ENCODE peak calls at places on chromosomes 4 and X, in six cellular contexts. I is ACHN, D is HT-29, Q is ovary, H is dorsolateral prefrontal cortex, E is IMR-90. C is an unnamed sample.
A peak's percentile ranks its signal among the peaks of the same experiment; 100 is the strongest.

GRCh38 chrX:13377537-13377936 is 57.7 kb upstream of the ATXN3L start:
- DNase-seq in I (no peak), D (no peak), Q (peak; percentile 35), H (no peak), E (peak; percentile 95), C (peak; percentile 62)

GRCh38 chrX:110108381-110108796 is 105.5 kb downstream of the TMEM164 start:
- DNase-seq in I (no peak), D (no peak), Q (no peak), H (no peak), E (peak; percentile 36), C (no peak)

GRCh38 chr4:10821826-10822225 is 137.3 kb upstream of the CLNK start:
- DNase-seq in I (no peak), D (no peak), Q (no peak), H (no peak), E (no peak), C (no peak)

GRCh38 chrX:73400136-73400748 is 46.6 kb upstream of the CDX4 start:
- DNase-seq in I (no peak), D (peak; percentile 38), Q (no peak), H (no peak), E (no peak), C (no peak)

GRCh38 chrX:3326721-3327120 is 19.7 kb downstream of the MXRA5 start:
- DNase-seq in I (no peak), D (no peak), Q (no peak), H (no peak), E (peak; percentile 10), C (no peak)

GRCh38 chr4:11729548-11729947 is 300.9 kb upstream of the HS3ST1 start:
- DNase-seq in I (no peak), D (peak; percentile 46), Q (no peak), H (no peak), E (peak; percentile 56), C (no peak)

GRCh38 chrX:137651647-137652046 is 85.7 kb downstream of the ZIC3 start:
- DNase-seq in I (no peak), D (no peak), Q (no peak), H (no peak), E (no peak), C (no peak)

GRCh38 chr4:76197971-76198410 is 15.6 kb downstream of the SCARB2 start:
- DNase-seq in I (no peak), D (no peak), Q (peak; percentile 62), H (peak; percentile 89), E (peak; percentile 69), C (peak; percentile 80)

GRCh38 chr4:156606444-156607197 is 365.0 kb downstream of the PDGFC start:
- DNase-seq in I (no peak), D (no peak), Q (no peak), H (no peak), E (peak; percentile 74), C (no peak)

GRCh38 chr4:472881-473574 is 25.9 kb downstream of the ZNF721 start:
- DNase-seq in I (peak; percentile 9), D (no peak), Q (no peak), H (no peak), E (peak; percentile 0), C (no peak)

GRCh38 chr4:54099287-54099958 is 540 bp upstream of the GSX2 start:
- DNase-seq in I (peak; percentile 63), D (no peak), Q (no peak), H (no peak), E (no peak), C (no peak)

C was measured in uterus.